ENCODE peak calls at places on chromosomes 6 and 20, in four cellular contexts. S is IMR-90, F is HCT116, L is K562. M is an unnamed sample.

GRCh38 chr6:53312355-53312754 is 36.4 kb downstream of the ELOVL5 start:
- DNase-seq in S (no peak), F (no peak), L (no peak), M (no peak)

GRCh38 chr6:161890959-161891358 is 617.1 kb upstream of the AGPAT4 start:
- DNase-seq in S (no peak), F (no peak), L (no peak), M (no peak)

GRCh38 chr20:17226410-17227198 is at the start of gene PCSK2:
- DNase-seq in F (no peak), S (peak), L (peak), M (peak)

GRCh38 chr6:19759117-19759880 is 77.9 kb upstream of the ID4 start:
- DNase-seq in S (peak), L (no peak), F (no peak), M (no peak)

GRCh38 chr6:8558953-8559352 is 123.6 kb upstream of the SLC35B3 start:
- DNase-seq in L (no peak), F (no peak), S (no peak), M (no peak)

GRCh38 chr6:109096198-109096597 is 891 bp downstream of the CEP57L1 start:
- DNase-seq in S (no peak), L (no peak), F (no peak), M (no peak)

GRCh38 chr20:44056010-44056698 is 130.8 kb downstream of the JPH2 start:
- DNase-seq in F (no peak), S (no peak), L (no peak), M (no peak)

GRCh38 chr6:108501559-108501958 is 59.2 kb upstream of the FOXO3 start:
- DNase-seq in S (peak), L (no peak), F (no peak), M (no peak)

GRCh38 chr20:58327211-58327610 is 17.7 kb downstream of the RAB22A start:
- DNase-seq in S (no peak), F (no peak), L (no peak), M (no peak)

GRCh38 chr6:43990627-43991619 is 136.3 kb downstream of the MRPL14 start:
- DNase-seq in F (no peak), S (peak), L (peak), M (no peak)

GRCh38 chr20:38520261-38520660 is 47.6 kb downstream of the RALGAPB start:
- DNase-seq in L (no peak), F (no peak), S (no peak), M (no peak)

GRCh38 chr6:136085370-136086115 is 164.6 kb downstream of the MTFR2 start:
- DNase-seq in F (no peak), L (no peak), S (peak), M (no peak)

GRCh38 chr6:33112148-33112547 is 36.4 kb downstream of the HLA-DPB1 start:
- DNase-seq in F (peak), L (peak), S (peak), M (no peak)

GRCh38 chr20:56352656-56353055 is 6.1 kb upstream of the FAM210B start:
- DNase-seq in S (peak), L (no peak), F (no peak), M (no peak)

GRCh38 chr6:41674231-41675000 is 36.1 kb downstream of the MDFI start:
- DNase-seq in S (no peak), L (no peak), F (no peak), M (peak)

GRCh38 chr6:90068264-90068663 is 174.0 kb downstream of the GJA10 start:
- DNase-seq in S (peak), L (peak), F (peak), M (no peak)

GRCh38 chr20:19673575-19673974 is 84.5 kb upstream of the RIN2 start:
- DNase-seq in S (no peak), F (no peak), L (no peak), M (no peak)

GRCh38 chr6:52642381-52642780 is 28.5 kb upstream of the TMEM14A start:
- DNase-seq in L (no peak), F (no peak), S (no peak), M (no peak)

GRCh38 chr6:11675610-11676009 is 103.0 kb downstream of the ADTRP start:
- DNase-seq in F (no peak), S (no peak), L (no peak), M (no peak)

GRCh38 chr20:2922957-2923356 is 49.7 kb downstream of the PTPRA start:
- DNase-seq in S (no peak), L (no peak), F (no peak), M (no peak)

GRCh38 chr6:153167026-153167891 is 36.2 kb upstream of the RGS17 start:
- DNase-seq in L (no peak), S (peak), F (peak), M (no peak)

GRCh38 chr6:54700158-54700557 is 146.4 kb upstream of the FAM83B start:
- DNase-seq in S (no peak), L (no peak), F (no peak), M (no peak)

GRCh38 chr20:45456632-45457031 is 12.9 kb upstream of the WFDC2 start:
- DNase-seq in L (peak), S (no peak), F (peak), M (no peak)

GRCh38 chr6:36463686-36464085 is 20.9 kb downstream of the KCTD20 start:
- DNase-seq in F (no peak), L (no peak), S (peak), M (no peak)

GRCh38 chr6:161830866-161831600 is 557.2 kb upstream of the AGPAT4 start:
- DNase-seq in S (no peak), F (no peak), L (no peak), M (no peak)

GRCh38 chr6:170423030-170423429 is 116.5 kb downstream of the FAM120B start:
- DNase-seq in L (no peak), S (no peak), F (no peak), M (no peak)

GRCh38 chr6:5260111-5260620 is 584 bp downstream of the LYRM4 start:
- DNase-seq in L (peak), F (peak), S (peak), M (peak)

GRCh38 chr6:157412780-157413179 is 31.8 kb downstream of the ZDHHC14 start:
- DNase-seq in F (no peak), L (no peak), S (no peak), M (no peak)

GRCh38 chr6:28648878-28649375 is 123.2 kb downstream of the GPX5 start:
- DNase-seq in F (no peak), S (no peak), L (no peak), M (no peak)

GRCh38 chr6:123203928-123204327 is 207.9 kb downstream of the CLVS2 start:
- DNase-seq in L (no peak), S (no peak), F (no peak), M (no peak)

GRCh38 chr6:134706806-134707205 is 243.1 kb downstream of the ALDH8A1 start:
- DNase-seq in S (peak), F (no peak), L (no peak), M (no peak)

GRCh38 chr6:35511980-35512379 is 716 bp downstream of the TULP1 start:
- DNase-seq in F (no peak), L (peak), S (no peak), M (no peak)

GRCh38 chr6:106761160-106761559 is 131.8 kb downstream of the QRSL1 start:
- DNase-seq in S (no peak), L (no peak), F (no peak), M (no peak)

GRCh38 chr6:32614366-32615081 is 22.7 kb upstream of the HLA-DQA1 start:
- DNase-seq in L (no peak), S (no peak), F (no peak), M (no peak)

GRCh38 chr6:112539355-112539754 is 192.2 kb downstream of the RFPL4B start:
- DNase-seq in S (no peak), F (no peak), L (no peak), M (no peak)

GRCh38 chr20:35192071-35192872 is 20.4 kb downstream of the PROCR start:
- DNase-seq in F (no peak), L (no peak), S (peak), M (no peak)

GRCh38 chr6:79717989-79718388 is 86.9 kb downstream of the SH3BGRL2 start:
- DNase-seq in S (no peak), F (no peak), L (no peak), M (no peak)

GRCh38 chr6:89610149-89610642 is 28.4 kb downstream of the LYRM2 start:
- DNase-seq in L (peak), F (peak), S (peak), M (peak)

DNA sequence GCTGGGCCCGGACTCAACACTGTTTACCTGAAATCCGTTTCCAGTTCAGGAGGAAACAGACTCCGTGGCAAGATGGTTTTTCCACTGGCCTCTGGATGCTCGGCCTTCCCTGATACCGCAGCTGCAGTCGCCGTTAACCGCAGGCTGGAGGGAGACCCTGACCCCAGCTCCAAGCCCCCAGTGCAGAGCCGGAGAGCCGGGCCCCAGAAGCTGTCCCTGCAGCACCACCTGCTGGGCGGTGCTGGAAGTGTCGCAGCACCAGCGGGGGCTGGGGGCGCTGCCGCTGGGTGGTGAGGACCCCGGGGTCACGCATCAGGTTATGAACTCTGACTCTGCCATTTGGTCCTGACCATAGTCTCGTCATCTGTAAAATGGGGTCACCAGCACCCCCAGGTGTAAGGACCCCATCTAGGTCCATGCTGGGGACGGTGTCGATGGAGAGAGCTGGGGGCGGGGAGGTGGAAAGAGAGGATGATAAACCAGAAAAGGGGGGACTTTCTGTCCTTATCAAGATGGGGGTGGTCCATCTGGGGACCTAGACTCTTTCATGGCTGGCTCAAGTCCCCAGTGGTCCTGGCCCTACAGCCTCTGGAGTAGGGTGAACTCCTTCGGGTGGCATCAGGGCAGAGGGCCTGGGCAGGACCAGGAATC is 20.8 kb upstream of the CHRNA4 start:
- DNase-seq in S (no peak), F (no peak), L (peak), M (no peak)
- TF ChIP-seq CTCF in S (peak), F (peak), L (peak), M (peak)

GRCh38 chr20:47496118-47496517 is 5.6 kb upstream of the NCOA3 start:
- DNase-seq in S (no peak), F (no peak), L (no peak), M (no peak)

GRCh38 chr20:47490795-47491194 is 10.9 kb upstream of the NCOA3 start:
- DNase-seq in F (no peak), S (no peak), L (no peak), M (no peak)

GRCh38 chr20:47492284-47492683 is 9.4 kb upstream of the NCOA3 start:
- DNase-seq in S (no peak), L (no peak), F (no peak), M (no peak)

GRCh38 chr20:47493175-47493953 is 8.3 kb upstream of the NCOA3 start:
- DNase-seq in F (peak), S (peak), L (peak), M (peak)

GRCh38 chr20:47493954-47494293 is 7.8 kb upstream of the NCOA3 start:
- DNase-seq in L (no peak), F (no peak), S (no peak), M (no peak)
- H3K27ac ChIP-seq in L (no peak), F (no peak), S (no peak), M (peak)

DNA sequence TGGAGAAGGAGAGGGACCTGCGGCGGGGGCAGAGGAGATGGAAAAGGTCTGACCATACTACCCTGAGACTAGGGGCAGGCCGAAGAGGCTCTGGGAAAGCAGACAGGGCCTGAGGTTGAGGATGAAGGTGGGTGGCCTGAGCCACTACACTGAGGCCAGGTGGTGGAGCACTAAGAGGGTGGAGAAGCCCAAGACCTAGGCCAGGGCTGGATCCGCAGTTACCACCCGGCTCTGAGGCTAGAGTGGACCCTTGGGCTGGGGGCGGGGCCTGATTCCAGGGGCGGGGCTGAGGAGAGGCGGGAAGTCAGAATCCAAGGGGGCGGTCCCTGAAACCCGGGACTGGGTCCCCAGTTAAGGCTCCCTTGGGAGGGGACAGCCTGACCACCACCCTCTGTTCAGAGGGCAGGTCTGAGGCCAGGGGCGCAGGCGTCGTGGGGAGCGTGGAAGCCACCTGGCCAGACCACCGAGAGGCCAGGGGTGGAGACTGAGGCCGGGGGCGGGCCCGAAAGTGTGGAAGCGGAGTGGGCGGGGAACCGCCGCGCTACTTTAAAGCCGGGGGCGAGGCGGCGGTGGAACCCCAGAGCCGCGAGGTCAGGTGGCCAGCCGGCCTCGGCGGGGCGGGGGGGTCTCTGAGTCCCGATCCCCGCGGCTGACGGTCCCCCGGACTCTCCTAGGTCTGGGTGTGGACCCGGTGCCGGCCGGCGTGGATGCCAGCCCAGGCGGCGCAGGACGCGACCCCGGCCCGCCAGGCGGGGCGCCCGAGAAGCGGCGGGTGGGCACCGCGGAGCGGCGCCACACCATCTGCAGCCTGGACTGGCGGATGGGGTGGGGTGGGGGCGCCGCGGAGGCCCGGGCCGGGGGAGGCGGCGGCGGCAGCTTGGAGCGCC is 8.3 kb downstream of the CCM2L start:
- DNase-seq in S (no peak), L (peak), F (peak), M (peak)
- TF ChIP-seq POLR2A in S (no peak), L (no peak), F (peak), M (no peak)

DNA sequence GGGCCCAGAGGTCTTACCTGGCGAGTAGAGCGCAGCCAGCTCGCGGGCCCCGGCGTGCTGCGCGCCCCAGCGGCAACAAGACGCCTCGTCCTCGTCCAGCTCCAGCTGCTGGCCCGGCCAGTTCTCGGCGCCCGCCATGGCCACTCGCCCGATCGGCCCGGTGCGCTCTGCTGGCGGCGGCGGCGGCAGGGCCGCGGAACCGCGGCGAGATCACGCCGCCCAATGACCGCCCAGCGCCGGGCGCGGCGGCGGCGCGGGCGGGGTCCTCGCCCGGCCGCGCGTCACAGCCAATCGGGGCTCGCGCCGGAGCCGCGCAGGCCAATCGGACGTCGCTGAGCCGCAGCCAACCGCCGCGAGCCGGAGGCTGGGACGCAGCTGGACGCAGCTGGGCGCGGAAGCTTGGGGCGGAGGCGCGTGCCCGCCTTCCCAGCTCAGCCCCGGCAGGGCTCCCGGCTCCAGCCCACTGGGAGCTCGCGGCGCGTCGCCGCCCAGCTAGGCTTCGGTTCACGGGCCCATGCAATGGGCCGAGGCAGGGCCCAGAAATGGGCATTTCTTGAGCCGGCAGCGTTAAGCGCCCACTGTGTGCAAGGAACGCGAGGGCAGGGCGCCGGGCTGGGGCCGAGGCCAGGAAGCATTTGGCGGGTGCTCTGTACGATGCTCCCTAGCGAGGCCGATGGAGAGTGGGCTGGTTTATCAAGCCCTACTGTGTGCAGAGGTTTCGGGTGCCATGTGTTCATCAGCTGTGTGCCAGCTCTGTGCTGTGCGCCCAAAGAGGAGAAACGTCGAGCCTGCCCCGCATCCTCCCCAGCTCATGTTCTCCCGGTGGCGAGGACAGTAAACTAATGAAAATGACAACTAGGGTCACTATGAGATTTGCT is at the start of gene PEDS1:
- DNase-seq in S (peak), L (peak), F (peak), M (peak)
- TF ChIP-seq CTCF in S (no peak), L (no peak), F (no peak), M (no peak)

GRCh38 chr6:26235240-26235730 is 129.7 kb upstream of the BTN3A2 start:
- DNase-seq in F (no peak), L (no peak), S (no peak), M (no peak)
- H3K27ac ChIP-seq in F (no peak), L (peak), S (peak), M (peak)

DNA sequence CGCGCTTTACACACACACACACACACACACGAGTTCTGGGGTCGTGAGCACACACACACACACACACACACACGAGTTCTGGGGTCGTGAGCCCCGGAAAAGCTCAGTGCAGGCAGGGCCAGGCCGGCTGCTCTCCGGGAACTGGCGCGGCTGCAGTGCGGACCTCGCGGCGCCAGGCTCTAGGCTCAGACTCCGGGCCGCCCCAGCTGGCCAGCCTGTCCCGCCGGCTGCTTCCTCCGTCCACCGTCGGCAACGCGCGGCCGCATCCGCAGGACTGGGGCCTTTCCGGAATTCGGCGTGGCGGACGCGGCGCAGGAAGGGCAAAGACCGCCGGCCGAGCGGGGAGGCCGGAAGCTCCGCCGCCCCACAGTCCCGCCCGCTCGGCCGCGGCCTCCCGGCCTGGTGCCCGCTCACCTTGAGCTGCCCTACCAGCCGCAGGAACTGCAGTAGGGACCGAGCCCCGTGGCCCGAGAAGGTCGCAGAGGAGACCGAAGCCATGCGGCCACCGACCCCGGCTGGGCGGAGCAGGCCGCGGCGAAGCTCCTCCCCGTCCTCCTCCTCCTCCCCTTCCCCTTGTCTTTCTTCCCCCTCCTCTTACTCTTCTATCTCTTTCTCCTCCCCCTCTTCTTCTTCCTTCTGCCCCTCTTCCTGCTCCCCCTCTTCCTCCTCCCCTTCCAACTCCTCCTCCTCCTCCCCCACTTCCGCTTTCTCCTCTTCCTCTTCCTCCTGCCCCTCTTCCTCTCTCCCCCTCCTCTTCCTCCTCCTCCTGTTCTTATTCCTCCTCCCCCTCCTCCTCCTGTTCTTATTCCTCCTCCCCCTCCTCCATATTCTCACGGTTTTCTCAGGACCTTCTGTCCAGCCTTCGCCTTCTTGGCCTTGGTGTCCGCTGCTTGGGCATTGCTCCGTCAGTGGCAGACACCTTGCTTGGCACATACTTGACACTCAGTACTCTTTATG is at the start of gene HDDC2:
- DNase-seq in S (peak), L (peak), F (peak), M (peak)
- TF ChIP-seq POLR2A in S (peak), L (peak), F (peak), M (no peak)

GRCh38 chr20:25571817-25572216 is 13.5 kb downstream of the NINL start:
- DNase-seq in F (no peak), L (no peak), S (no peak), M (no peak)

GRCh38 chr20:25573288-25574251 is 11.8 kb downstream of the NINL start:
- DNase-seq in F (no peak), L (no peak), S (peak), M (no peak)

GRCh38 chr20:25576783-25577530 is 8.4 kb downstream of the NINL start:
- DNase-seq in S (no peak), L (no peak), F (no peak), M (peak)

GRCh38 chr20:25571240-25571639 is 14.1 kb downstream of the NINL start:
- DNase-seq in F (no peak), L (no peak), S (no peak), M (peak)

GRCh38 chr20:25574411-25574810 is 10.9 kb downstream of the NINL start:
- DNase-seq in L (no peak), S (peak), F (no peak), M (peak)
- TF ChIP-seq CTCF in L (peak), S (peak), F (peak), M (no peak)

M was measured in spleen.